ENCODE peak calls at places on chromosomes 13 and 19, in five cellular contexts. N is activated CD4-positive, alpha-beta T cell treated with anti-CD3 and anti-CD28 coated beads for 24 hours; A is naive thymus-derived CD8-positive, alpha-beta T cell; I is activated naive CD4-positive, alpha-beta T cell treated with Interleukin-2 at 50 U/mL for 16 hours; B is NCI-H2081. W is an unnamed sample.

GRCh38 chr13:31639443-31640163 is 99.7 kb upstream of the RXFP2 start:
- DNase-seq in A (no peak), N (no peak), I (no peak), B (no peak), W (no peak)

GRCh38 chr19:752652-753517 is 2.0 kb downstream of the MISP start:
- DNase-seq in A (no peak), I (no peak), B (no peak), N (no peak), W (no peak)

GRCh38 chr19:33156354-33156753 is 24.4 kb downstream of the WDR88 start:
- DNase-seq in I (no peak), A (no peak), N (no peak), B (no peak), W (no peak)

GRCh38 chr13:33340631-33341030 is 55.1 kb upstream of the STARD13 start:
- DNase-seq in B (no peak), A (no peak), I (no peak), N (no peak), W (no peak)

GRCh38 chr13:33454844-33455256 is 169.3 kb upstream of the STARD13 start:
- DNase-seq in B (no peak), N (no peak), A (no peak), I (no peak), W (no peak)

GRCh38 chr13:95784161-95784880 is 107.4 kb downstream of the DNAJC3 start:
- DNase-seq in B (no peak), A (no peak), I (no peak), N (no peak), W (no peak)

GRCh38 chr19:39135701-39136100 is 10.1 kb downstream of the PAK4 start:
- DNase-seq in I (no peak), B (no peak), A (no peak), N (no peak), W (no peak)

GRCh38 chr13:37369618-37370017 is 228.9 kb downstream of the POSTN start:
- DNase-seq in N (no peak), A (no peak), B (no peak), I (no peak), W (no peak)

GRCh38 chr13:46817081-46817480 is 20.1 kb upstream of the ESD start:
- DNase-seq in I (no peak), B (no peak), A (no peak), N (no peak), W (no peak)

GRCh38 chr13:20303636-20304035 is 71.5 kb upstream of the GJB6 start:
- DNase-seq in A (no peak), B (no peak), I (no peak), N (no peak), W (no peak)

GRCh38 chr19:3366104-3366760 is at the start of gene NFIC:
- DNase-seq in B (peak), I (peak), N (peak), A (no peak), W (no peak)

GRCh38 chr19:42317535-42317934 is 4.4 kb downstream of the TMEM145 start:
- DNase-seq in N (no peak), B (no peak), I (no peak), A (no peak), W (no peak)

GRCh38 chr19:38841787-38842438 is 7.9 kb downstream of the HNRNPL start:
- DNase-seq in B (no peak), N (no peak), A (peak), I (peak), W (peak)

GRCh38 chr19:14333101-14333871 is 48.0 kb upstream of the ADGRE5 start:
- DNase-seq in B (no peak), N (no peak), A (no peak), I (no peak), W (no peak)

GRCh38 chr13:80664930-80665329 is 324.0 kb upstream of the SPRY2 start:
- DNase-seq in B (no peak), I (no peak), N (no peak), A (no peak), W (no peak)

GRCh38 chr13:24251525-24251924 is 57.9 kb upstream of the C1QTNF9 start:
- DNase-seq in B (no peak), I (peak), A (peak), N (peak), W (peak)

GRCh38 chr13:48906200-48906599 is 69.5 kb upstream of the FNDC3A start:
- DNase-seq in A (no peak), B (no peak), I (no peak), N (no peak), W (no peak)

W was measured in T-helper 22 cell.